ENCODE peak calls at places on chromosomes 4 and X, in seven cellular contexts. N, W, C, M, U, S and E are unnamed samples.

GRCh38 chrX:68995780-68996551 is 167.1 kb downstream of the EFNB1 start:
- DNase-seq in M (peak; percentile 76), C (no peak), U (peak; percentile 79), S (no peak), N (no peak), W (no peak), E (no peak)

GRCh38 chrX:141673946-141674345 is 24.6 kb downstream of the SPANXD start:
- DNase-seq in U (no peak), C (no peak), S (no peak), M (no peak), N (no peak), W (no peak), E (no peak)

GRCh38 chr4:187995322-187996207 is at the start of gene ZFP42:
- DNase-seq in N (no peak), S (no peak), M (no peak), U (peak; percentile 11), W (no peak), C (no peak), E (no peak)

GRCh38 chrX:134631404-134632346 is 26.6 kb downstream of the PLAC1 start:
- DNase-seq in W (no peak), M (peak; percentile 56), S (no peak), U (peak; percentile 15), N (no peak), C (peak; percentile 81), E (no peak)

GRCh38 chr4:152356428-152357034 is 179.4 kb downstream of the FBXW7 start:
- DNase-seq in C (no peak), M (no peak), U (no peak), W (no peak), S (no peak), N (no peak), E (no peak)

GRCh38 chrX:120308959-120309872 is 2.0 kb downstream of the TMEM255A start:
- DNase-seq in W (peak; percentile 47), N (peak; percentile 65), S (no peak), U (peak; percentile 61), C (peak; percentile 79), M (peak; percentile 83), E (peak; percentile 41)

GRCh38 chr4:88697113-88697512 is 516 bp downstream of the NAP1L5 start:
- DNase-seq in M (peak; percentile 40), W (no peak), C (peak; percentile 82), S (no peak), N (no peak), U (peak; percentile 16), E (no peak)

GRCh38 chrX:31237189-31237588 is 165.3 kb upstream of the FTHL17 start:
- DNase-seq in W (no peak), C (no peak), M (no peak), S (no peak), N (no peak), U (no peak), E (no peak)

GRCh38 chrX:42714981-42715688 is 62.8 kb downstream of the PPP1R2C start:
- DNase-seq in S (no peak), N (peak; percentile 79), U (peak; percentile 73), C (peak; percentile 63), M (no peak), W (no peak), E (no peak)

GRCh38 chrX:53317365-53318069 is 36.1 kb upstream of the IQSEC2 start:
- DNase-seq in S (peak; percentile 77), C (peak; percentile 83), M (peak; percentile 57), W (no peak), U (peak; percentile 72), N (peak; percentile 76), E (peak; percentile 46)

GRCh38 chrX:73455171-73455570 is 8.3 kb downstream of the CDX4 start:
- DNase-seq in N (no peak), W (no peak), S (no peak), U (no peak), C (no peak), M (no peak), E (no peak)

GRCh38 chrX:118976599-118977340 is 2.4 kb downstream of the LONRF3 start:
- DNase-seq in N (peak; percentile 75), W (no peak), M (peak; percentile 34), U (peak; percentile 82), C (peak; percentile 80), S (peak; percentile 44), E (no peak)

GRCh38 chr4:148238086-148238485 is 204.1 kb downstream of the NR3C2 start:
- DNase-seq in M (no peak), U (no peak), N (no peak), W (no peak), C (no peak), S (no peak), E (no peak)

GRCh38 chr4:101277661-101278060 is 69.7 kb downstream of the PPP3CA start:
- DNase-seq in U (no peak), C (no peak), W (no peak), N (no peak), S (no peak), M (no peak), E (no peak)

GRCh38 chr4:52425751-52426326 is 233.3 kb downstream of the USP46 start:
- DNase-seq in N (peak; percentile 67), U (no peak), C (no peak), M (no peak), W (no peak), S (no peak), E (no peak)

GRCh38 chr4:84493092-84493850 is 5.8 kb downstream of the NKX6-1 start:
- DNase-seq in S (no peak), U (peak; percentile 21), W (no peak), M (no peak), C (no peak), N (no peak), E (no peak)

GRCh38 chr4:39686997-39687396 is 10.9 kb upstream of the UBE2K start:
- DNase-seq in M (no peak), U (no peak), W (no peak), N (no peak), S (no peak), C (no peak), E (no peak)

GRCh38 chr4:128163177-128164117 is 102.3 kb downstream of the LARP1B start:
- DNase-seq in M (no peak), C (no peak), U (no peak), W (no peak), N (no peak), S (no peak), E (no peak)

GRCh38 chr4:77593993-77594392 is 11.6 kb upstream of the CXCL13 start:
- DNase-seq in M (no peak), C (no peak), S (no peak), N (no peak), W (no peak), U (no peak), E (no peak)

GRCh38 chr4:94577136-94577535 is 125.4 kb downstream of the PDLIM5 start:
- DNase-seq in S (no peak), W (no peak), C (peak; percentile 71), M (peak; percentile 22), U (peak; percentile 15), N (no peak), E (peak; percentile 28)

GRCh38 chrX:133402042-133402453 is 13.2 kb downstream of the GPC4 start:
- DNase-seq in W (no peak), M (peak; percentile 14), S (no peak), C (no peak), N (no peak), U (no peak), E (no peak)

DNA sequence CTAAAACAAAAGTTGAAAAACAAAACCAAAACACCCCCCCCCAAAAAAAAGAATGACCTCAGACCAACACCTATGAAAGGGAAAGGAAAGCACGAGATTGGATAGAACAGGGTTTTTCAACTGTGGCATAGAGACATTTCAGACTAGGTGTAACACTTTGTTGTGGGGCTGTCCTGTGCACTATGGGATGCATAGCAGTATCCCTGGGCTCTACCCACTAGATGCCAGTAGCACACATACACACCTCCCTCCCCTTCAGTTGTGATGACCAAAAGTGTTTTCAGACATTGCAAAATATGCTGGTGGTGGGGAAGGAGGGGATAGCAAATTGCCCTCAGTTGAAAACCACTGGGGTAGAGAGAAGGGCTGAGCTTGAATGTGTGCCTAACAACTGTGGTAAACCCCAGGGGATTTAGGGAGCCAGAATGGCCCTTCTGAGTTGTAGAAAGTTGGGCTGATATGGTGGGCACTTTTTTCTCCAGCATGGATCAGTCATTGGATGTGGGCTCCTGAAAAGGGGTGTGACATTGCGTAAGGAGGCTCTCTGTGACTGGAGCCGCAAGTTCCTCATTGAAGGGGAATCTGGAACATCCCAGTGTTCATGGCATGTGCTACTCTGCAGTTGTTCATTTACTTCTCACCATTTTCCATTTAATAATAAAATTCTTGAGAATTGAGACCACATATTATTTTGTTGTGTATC is 8.8 kb upstream of the GEMIN8 start:
- DNase-seq in U (no peak), C (no peak), M (no peak), W (no peak), N (no peak), S (no peak), E (no peak)
- H3K27me3 ChIP-seq in U (no peaks in the 10 kb centered on the region), C (no peaks in the 10 kb centered on the region), M (no peaks in the 10 kb centered on the region), W (no peaks in the 10 kb centered on the region), N (no peaks in the 10 kb centered on the region), S (peaks cover 5% of the 10 kb centered on the region), E (peaks cover 31% of the 10 kb centered on the region)

GRCh38 chr4:70721747-70722146 is at the start of gene RUFY3:
- DNase-seq in C (peak; percentile 78), N (no peak), S (no peak), U (no peak), W (no peak), M (peak; percentile 50), E (peak; percentile 20)
- TF ChIP-seq EP300 in C (no peak), N (no peak), S (no peak), U (no peak), W (no peak), M (no peak), E (no peak)

GRCh38 chr4:165381821-165382373 is 3.1 kb downstream of the CPE start:
- DNase-seq in N (no peak), W (no peak), C (no peak), M (no peak), U (no peak), S (no peak), E (no peak)

GRCh38 chr4:165379662-165380061 is 854 bp downstream of the CPE start:
- DNase-seq in M (no peak), C (no peak), N (no peak), S (no peak), W (no peak), U (no peak), E (no peak)

GRCh38 chr4:165375465-165375864 is 3.3 kb upstream of the CPE start:
- DNase-seq in S (no peak), U (no peak), C (no peak), N (no peak), W (no peak), M (no peak), E (no peak)

GRCh38 chr4:165378398-165378762 is 428 bp upstream of the CPE start:
- DNase-seq in N (no peak), U (no peak), M (no peak), C (no peak), W (no peak), S (no peak), E (no peak)

GRCh38 chr4:165378763-165379631 is at the start of gene CPE:
- DNase-seq in W (no peak), U (peak; percentile 77), C (peak; percentile 82), S (no peak), M (peak; percentile 67), N (peak; percentile 72), E (peak; percentile 45)
- TF ChIP-seq POLR2A in W (no peak), U (peak; percentile 57), C (peak; percentile 63), S (no peak), M (peak; percentile 61), N (no peak), E (peak; percentile 19)

DNA sequence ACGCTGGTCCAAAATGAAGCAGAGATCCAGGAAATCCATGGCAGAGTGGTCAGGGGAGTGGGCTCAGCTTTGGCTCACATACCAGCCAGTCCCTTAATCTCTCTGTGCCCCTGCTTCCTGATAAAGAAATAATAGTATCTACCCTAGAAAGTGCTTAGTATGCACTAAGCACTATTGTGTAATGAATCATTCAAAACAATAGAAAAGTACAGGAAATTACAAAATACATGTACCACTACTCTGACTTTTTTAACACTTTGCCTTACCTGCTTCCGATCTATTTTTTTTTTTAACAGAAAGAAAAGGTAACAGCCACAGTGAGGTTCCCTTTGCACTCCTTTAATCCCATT is 49.9 kb downstream of the TBC1D9 start:
- DNase-seq in W (no peak), S (no peak), C (no peak), N (no peak), U (no peak), M (no peak), E (no peak)
- H3K27me3 ChIP-seq in W (no peaks in the 10 kb centered on the region), S (no peaks in the 10 kb centered on the region), C (no peaks in the 10 kb centered on the region), N (no peaks in the 10 kb centered on the region), U (no peaks in the 10 kb centered on the region), M (no peaks in the 10 kb centered on the region), E (no peaks in the 10 kb centered on the region)